ENCODE peak calls at places on chromosome 1, in six cellular contexts. L is Right ventricle myocardium superior; M is NCI-H2107; P is activated naive CD4-positive, alpha-beta T cell; Z is tibial nerve; Y is esophagus squamous epithelium. G is an unnamed sample.

GRCh38 chr1:218743861-218744505 is 398.8 kb downstream of the TGFB2 start:
- DNase-seq in M (no peak), Y (no peak), P (no peak), Z (no peak), L (no peak), G (no peak)

GRCh38 chr1:45250544-45250943 is 44.1 kb upstream of the ZSWIM5 start:
- DNase-seq in Y (no peak), L (no peak), P (no peak), Z (no peak), M (no peak), G (no peak)

GRCh38 chr1:204896787-204897469 is 26.3 kb downstream of the NFASC start:
- DNase-seq in L (no peak), P (no peak), Z (no peak), Y (no peak), M (no peak), G (no peak)

GRCh38 chr1:195597929-195598328 is 1010.3 kb downstream of the KCNT2 start:
- DNase-seq in Z (no peak), L (no peak), Y (no peak), M (no peak), P (no peak), G (no peak)

GRCh38 chr1:206728588-206728987 is 42.0 kb upstream of the IL19 start:
- DNase-seq in M (no peak), P (no peak), Y (no peak), L (no peak), Z (no peak), G (no peak)

GRCh38 chr1:86825294-86825693 is 88.6 kb downstream of the SELENOF start:
- DNase-seq in Z (no peak), P (no peak), M (no peak), Y (no peak), L (no peak), G (no peak)

GRCh38 chr1:153614906-153615305 is 1.2 kb downstream of the S100A14 start:
- DNase-seq in P (no peak), Y (no peak), Z (no peak), M (no peak), L (no peak), G (no peak)

GRCh38 chr1:207218512-207219352 is 102.7 kb upstream of the CD55 start:
- DNase-seq in L (no peak), P (no peak), Z (no peak), M (no peak), Y (no peak), G (no peak)